ENCODE peak calls at places on chromosomes 7 and 10, in ten cellular contexts. Y, P, H, N, O, L, Q, J, D and V are unnamed samples. For H3K4me1, the result is how much of the 10 kb centered on the place peaks cover.

GRCh38 chr7:1460757-1461639 is 1.7 kb upstream of the MICALL2 start:
- DNase-seq in Y (no peak), P (peak), H (peak), N (peak), O (no peak), L (no peak), Q (peak), J (peak), D (peak), V (peak)

GRCh38 chr7:28410628-28411578 is 1.4 kb upstream of the CREB5 start:
- DNase-seq in Y (peak), P (no peak), H (peak), N (peak), O (no peak), L (peak), Q (peak), J (peak), D (peak), V (peak)

GRCh38 chr10:33337335-33337854 is 2.9 kb upstream of the NRP1 start:
- DNase-seq in Y (no peak), P (no peak), H (peak), N (no peak), O (no peak), L (peak), Q (no peak), J (peak), D (no peak), V (peak)

GRCh38 chr10:97503413-97503812 is 4.7 kb downstream of the UBTD1 start:
- DNase-seq in Y (no peak), P (peak), H (no peak), N (no peak), O (no peak), L (no peak), Q (no peak), J (no peak), D (peak), V (peak)

GRCh38 chr7:82442492-82443043 is 1.0 kb downstream of the CACNA2D1 start:
- DNase-seq in Y (peak), P (no peak), H (no peak), N (no peak), O (no peak), L (no peak), Q (peak), J (peak), D (peak), V (peak)

GRCh38 chr7:76303057-76303828 is 770 bp downstream of the HSPB1 start:
- DNase-seq in Y (peak), P (peak), H (peak), N (peak), O (peak), L (peak), Q (peak), J (peak), D (peak), V (peak)

GRCh38 chr10:62613429-62613828 is 191.1 kb upstream of the ADO start:
- DNase-seq in Y (no peak), P (no peak), H (no peak), N (no peak), O (no peak), L (no peak), Q (no peak), J (peak), D (no peak), V (no peak)

GRCh38 chr7:24834150-24834798 is 77.0 kb upstream of the GSDME start:
- DNase-seq in Y (no peak), P (no peak), H (no peak), N (no peak), O (no peak), L (no peak), Q (no peak), J (no peak), D (no peak), V (peak)

GRCh38 chr10:132575320-132576201 is 38.0 kb downstream of the INPP5A start:
- DNase-seq in Y (no peak), P (no peak), H (no peak), N (no peak), O (no peak), L (no peak), Q (no peak), J (peak), D (no peak), V (no peak)

GRCh38 chr7:140022582-140023211 is 40.1 kb downstream of the PARP12 start:
- DNase-seq in Y (no peak), P (no peak), H (no peak), N (no peak), O (no peak), L (no peak), Q (no peak), J (no peak), D (no peak), V (no peak)

GRCh38 chr10:69904533-69904932 is 102.8 kb downstream of the COL13A1 start:
- DNase-seq in Y (no peak), P (no peak), H (no peak), N (no peak), O (no peak), L (no peak), Q (no peak), J (no peak), D (no peak), V (no peak)

GRCh38 chr10:12966067-12966466 is 35.4 kb downstream of the CCDC3 start:
- DNase-seq in Y (no peak), P (no peak), H (no peak), N (no peak), O (no peak), L (no peak), Q (no peak), J (no peak), D (no peak), V (no peak)

GRCh38 chr10:5902511-5903274 is 12.7 kb downstream of the FBH1 start:
- DNase-seq in Y (no peak), P (no peak), H (no peak), N (no peak), O (no peak), L (no peak), Q (no peak), J (no peak), D (no peak), V (peak)

GRCh38 chr10:49418328-49418727 is 22.4 kb upstream of the DRGX start:
- DNase-seq in Y (no peak), P (no peak), H (no peak), N (no peak), O (no peak), L (no peak), Q (no peak), J (no peak), D (no peak), V (no peak)

GRCh38 chr10:88028654-88029053 is 165.2 kb downstream of the PTEN start:
- DNase-seq in Y (peak), P (no peak), H (no peak), N (no peak), O (no peak), L (no peak), Q (no peak), J (no peak), D (no peak), V (no peak)

GRCh38 chr7:158112571-158113320 is 474.9 kb downstream of the PTPRN2 start:
- DNase-seq in Y (no peak), P (no peak), H (no peak), N (no peak), O (no peak), L (no peak), Q (no peak), J (no peak), D (no peak), V (no peak)

GRCh38 chr7:130896051-130896881 is 162.3 kb upstream of the KLF14 start:
- DNase-seq in Y (no peak), P (no peak), H (no peak), N (no peak), O (no peak), L (no peak), Q (no peak), J (peak), D (no peak), V (no peak)

GRCh38 chr7:129225931-129226572 is 1.2 kb downstream of the AHCYL2 start:
- DNase-seq in Y (no peak), P (no peak), H (no peak), N (no peak), O (no peak), L (no peak), Q (no peak), J (no peak), D (no peak), V (no peak)

GRCh38 chr7:47323904-47324303 is 258.0 kb downstream of the TNS3 start:
- DNase-seq in Y (no peak), P (no peak), H (no peak), N (no peak), O (no peak), L (no peak), Q (no peak), J (no peak), D (no peak), V (no peak)

GRCh38 chr10:66242885-66243284 is 683.0 kb upstream of the LRRTM3 start:
- DNase-seq in Y (no peak), P (no peak), H (no peak), N (no peak), O (no peak), L (no peak), Q (no peak), J (no peak), D (no peak), V (no peak)

GRCh38 chr7:131605280-131605878 is 49.0 kb upstream of the PODXL start:
- DNase-seq in Y (no peak), P (no peak), H (no peak), N (no peak), O (no peak), L (peak), Q (no peak), J (no peak), D (no peak), V (no peak)

GRCh38 chr7:3453398-3453797 is 152.3 kb downstream of the SDK1 start:
- DNase-seq in Y (no peak), P (no peak), H (no peak), N (no peak), O (no peak), L (no peak), Q (no peak), J (peak), D (no peak), V (no peak)

GRCh38 chr7:2725178-2726105 is 37.4 kb downstream of the AMZ1 start:
- DNase-seq in Y (no peak), P (peak), H (no peak), N (peak), O (no peak), L (no peak), Q (peak), J (no peak), D (peak), V (peak)

GRCh38 chr10:112912441-112912911 is 37.6 kb upstream of the TCF7L2 start:
- DNase-seq in Y (no peak), P (no peak), H (no peak), N (peak), O (no peak), L (no peak), Q (peak), J (no peak), D (no peak), V (no peak)

GRCh38 chr7:87627634-87627994 is 584 bp upstream of the RUNDC3B start:
- DNase-seq in Y (peak), P (no peak), H (no peak), N (no peak), O (peak), L (no peak), Q (peak), J (no peak), D (peak), V (no peak)

GRCh38 chr7:98223898-98224700 is 12.9 kb downstream of the BHLHA15 start:
- DNase-seq in Y (peak), P (peak), H (no peak), N (no peak), O (peak), L (no peak), Q (no peak), J (no peak), D (no peak), V (peak)

GRCh38 chr7:47730135-47730534 is 148.2 kb upstream of the TNS3 start:
- DNase-seq in Y (no peak), P (no peak), H (no peak), N (no peak), O (no peak), L (no peak), Q (no peak), J (no peak), D (no peak), V (no peak)

DNA sequence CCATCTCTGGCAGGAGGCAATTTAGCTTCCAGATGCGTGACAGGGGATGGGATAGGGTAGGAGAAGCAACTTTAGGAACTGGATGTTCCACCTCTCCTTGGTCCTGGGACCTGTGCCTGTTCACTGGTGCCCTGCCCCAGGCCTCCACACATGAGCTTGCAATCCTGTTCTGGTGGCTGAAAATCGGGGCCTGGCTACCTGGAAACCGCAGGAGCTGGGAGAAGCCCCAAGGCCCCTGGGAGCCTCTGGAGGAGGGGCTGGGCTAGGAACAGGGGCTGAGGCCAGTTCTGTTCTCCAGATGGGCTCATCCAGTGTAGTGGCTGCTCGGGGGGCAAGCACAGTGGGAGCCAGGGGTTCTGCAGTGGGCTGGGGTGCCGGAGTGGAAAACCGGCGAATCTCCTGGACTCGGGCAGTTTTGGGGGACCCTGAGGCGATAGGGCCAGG is 5.3 kb upstream of the MYOZ1 start:
- DNase-seq in Y (no peak), P (no peak), H (no peak), N (no peak), O (no peak), L (no peak), Q (no peak), J (no peak), D (no peak), V (no peak)
- H3K4me3 ChIP-seq in Y (no peak), P (no peak), H (no peak), N (no peak), O (no peak), L (no peak), Q (no peak), J (no peak), D (peak), V (peak)

GRCh38 chr10:79106651-79107050 is 37.9 kb downstream of the ZMIZ1 start:
- DNase-seq in Y (no peak), P (no peak), H (no peak), N (no peak), O (no peak), L (no peak), Q (no peak), J (no peak), D (no peak), V (no peak)
- H3K4me1 ChIP-seq in Y (half or more), P (half or more), H (under half), N (under half), O (under half), L (under half), Q (half or more), J (half or more), D (half or more), V (half or more)

GRCh38 chr7:101927389-101928306 is 110.2 kb downstream of the CUX1 start:
- DNase-seq in Y (no peak), P (no peak), H (no peak), N (no peak), O (no peak), L (no peak), Q (peak), J (peak), D (no peak), V (no peak)
- H3K27ac ChIP-seq in Y (no peak), P (peak), H (peak), N (peak), O (no peak), L (no peak), Q (peak), J (no peak), D (peak), V (peak)

GRCh38 chr10:94093286-94093905 is 99.7 kb downstream of the PLCE1 start:
- DNase-seq in Y (no peak), P (no peak), H (no peak), N (no peak), O (no peak), L (no peak), Q (no peak), J (no peak), D (no peak), V (no peak)
- H3K4me3 ChIP-seq in Y (no peak), P (no peak), H (no peak), N (no peak), O (no peak), L (no peak), Q (no peak), J (no peak), D (no peak), V (no peak)

GRCh38 chr10:124735491-124736286 is 8.5 kb downstream of the FAM53B start:
- DNase-seq in Y (no peak), P (peak), H (no peak), N (no peak), O (no peak), L (no peak), Q (no peak), J (no peak), D (no peak), V (no peak)

GRCh38 chr10:124737708-124738107 is 6.5 kb downstream of the FAM53B start:
- DNase-seq in Y (no peak), P (no peak), H (peak), N (no peak), O (no peak), L (no peak), Q (no peak), J (no peak), D (no peak), V (no peak)

GRCh38 chr10:124736491-124737136 is 7.6 kb downstream of the FAM53B start:
- DNase-seq in Y (no peak), P (peak), H (peak), N (peak), O (no peak), L (no peak), Q (peak), J (peak), D (peak), V (peak)

GRCh38 chr10:124738441-124738840 is 5.7 kb downstream of the FAM53B start:
- DNase-seq in Y (no peak), P (no peak), H (peak), N (no peak), O (no peak), L (no peak), Q (peak), J (no peak), D (no peak), V (no peak)

GRCh38 chr10:124737221-124737620 is 7.0 kb downstream of the FAM53B start:
- DNase-seq in Y (no peak), P (no peak), H (peak), N (no peak), O (no peak), L (no peak), Q (no peak), J (no peak), D (no peak), V (no peak)
- H3K4me1 ChIP-seq in Y (half or more), P (half or more), H (half or more), N (under half), O (half or more), L (under half), Q (half or more), J (under half), D (half or more), V (half or more)

GRCh38 chr7:40311307-40311706 is 176.5 kb downstream of the SUGCT start:
- DNase-seq in Y (no peak), P (no peak), H (no peak), N (no peak), O (no peak), L (no peak), Q (no peak), J (no peak), D (no peak), V (no peak)
- H3K27ac ChIP-seq in Y (peak), P (no peak), H (no peak), N (no peak), O (no peak), L (no peak), Q (no peak), J (no peak), D (no peak), V (no peak)

DNA sequence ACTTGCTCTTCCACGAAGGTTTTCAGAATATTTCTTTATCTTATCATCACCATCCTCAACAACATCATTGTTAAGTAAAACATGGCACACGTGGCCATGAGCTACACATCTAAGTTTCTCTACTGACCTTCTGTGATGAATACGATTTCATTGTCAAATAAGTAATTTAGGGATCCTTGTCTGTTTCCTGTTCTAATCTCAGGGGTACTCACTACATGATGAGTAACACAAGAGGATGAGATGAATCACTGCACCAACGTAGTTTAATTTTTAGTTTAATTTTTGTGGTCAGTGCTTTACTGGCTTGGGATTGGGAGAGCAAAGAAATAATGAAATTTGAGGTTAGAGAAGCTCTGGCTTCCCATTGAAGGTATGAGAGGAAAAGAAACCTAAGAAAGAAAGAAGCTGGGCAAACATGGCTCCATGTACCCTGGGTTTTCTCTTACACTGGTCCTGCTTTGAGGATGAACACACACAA is 461.9 kb upstream of the KLF6 start:
- DNase-seq in Y (no peak), P (no peak), H (no peak), N (no peak), O (no peak), L (no peak), Q (no peak), J (peak), D (no peak), V (no peak)
- H3K4me3 ChIP-seq in Y (peak), P (no peak), H (no peak), N (no peak), O (no peak), L (no peak), Q (no peak), J (no peak), D (no peak), V (no peak)

GRCh38 chr10:52318136-52318810 is 4.2 kb downstream of the DKK1 start:
- DNase-seq in Y (no peak), P (no peak), H (no peak), N (no peak), O (no peak), L (no peak), Q (no peak), J (peak), D (no peak), V (no peak)

GRCh38 chr10:52314007-52314821 is at the start of gene DKK1:
- DNase-seq in Y (peak), P (peak), H (peak), N (no peak), O (no peak), L (peak), Q (peak), J (peak), D (peak), V (peak)

GRCh38 chr10:52314822-52315552 is 906 bp downstream of the DKK1 start:
- DNase-seq in Y (peak), P (peak), H (no peak), N (no peak), O (no peak), L (no peak), Q (no peak), J (peak), D (no peak), V (no peak)

GRCh38 chr10:52316500-52316899 is 2.4 kb downstream of the DKK1 start:
- DNase-seq in Y (no peak), P (no peak), H (no peak), N (no peak), O (no peak), L (no peak), Q (no peak), J (no peak), D (no peak), V (no peak)

GRCh38 chr10:52316005-52316404 is 1.9 kb downstream of the DKK1 start:
- DNase-seq in Y (no peak), P (no peak), H (no peak), N (no peak), O (no peak), L (no peak), Q (no peak), J (peak), D (no peak), V (no peak)
- H3K4me1 ChIP-seq in Y (under half), P (under half), H (under half), N (under half), O (under half), L (under half), Q (under half), J (under half), D (under half), V (under half)